ENCODE peak calls at places on chromosome 17, in five cellular contexts. M is BJ, E is HFF-Myc, J is aorta, F is A549. S is an unnamed sample.

GRCh38 chr17:38742431-38743308 is 5.5 kb downstream of the PCGF2 start:
- DNase-seq in E (peak), F (no peak), M (peak), J (peak), S (peak)

GRCh38 chr17:79749958-79750357 is 19.2 kb downstream of the ENPP7 start:
- DNase-seq in F (no peak), J (no peak), M (no peak), E (no peak), S (no peak)

GRCh38 chr17:18026408-18026776 is 12.6 kb downstream of the ATPAF2 start:
- DNase-seq in E (peak), F (no peak), J (no peak), M (no peak), S (peak)

GRCh38 chr17:73628642-73629552 is 15.3 kb downstream of the SDK2 start:
- DNase-seq in J (no peak), M (no peak), E (no peak), F (no peak), S (no peak)

GRCh38 chr17:8005951-8006730 is 3.7 kb downstream of the GUCY2D start:
- DNase-seq in E (no peak), J (no peak), M (no peak), F (no peak), S (no peak)

GRCh38 chr17:78884148-78884870 is 18.7 kb downstream of the CEP295NL start:
- DNase-seq in E (no peak), F (no peak), M (no peak), J (no peak), S (no peak)

GRCh38 chr17:66200685-66201092 is 8.8 kb upstream of the CEP112 start:
- DNase-seq in M (no peak), F (peak), J (no peak), E (peak), S (peak)

GRCh38 chr17:22599322-22599721 is 907.0 kb downstream of the KCNJ18 start:
- DNase-seq in J (no peak), F (no peak), E (no peak), M (no peak), S (no peak)

GRCh38 chr17:75518201-75518600 is 1.9 kb downstream of the TSEN54 start:
- DNase-seq in J (no peak), M (no peak), F (no peak), E (no peak), S (no peak)

GRCh38 chr17:4950757-4951204 is at the start of gene ENO3:
- DNase-seq in F (peak), J (peak), M (no peak), E (no peak), S (no peak)

GRCh38 chr17:83175551-83176271 is 96.3 kb downstream of the METRNL start:
- DNase-seq in J (no peak), F (no peak), E (no peak), M (no peak), S (no peak)

GRCh38 chr17:82961366-82962162 is 117.8 kb upstream of the METRNL start:
- DNase-seq in F (no peak), E (no peak), M (no peak), J (no peak), S (no peak)

GRCh38 chr17:74972973-74973328 is 392 bp upstream of the HID1 start:
- DNase-seq in J (no peak), F (no peak), E (no peak), M (no peak), S (no peak)

GRCh38 chr17:37294888-37295287 is 80.9 kb upstream of the C17orf78 start:
- DNase-seq in J (no peak), F (no peak), E (no peak), M (no peak), S (no peak)

GRCh38 chr17:77408284-77408683 is 267.5 kb downstream of the SEC14L1 start:
- DNase-seq in E (no peak), M (no peak), J (no peak), F (no peak), S (no peak)

GRCh38 chr17:73304971-73305786 is 6.6 kb downstream of the CDC42EP4 start:
- DNase-seq in J (peak), F (peak), M (peak), E (no peak), S (no peak)

GRCh38 chr17:28369684-28370034 is 448 bp downstream of the VTN start:
- DNase-seq in J (no peak), M (no peak), E (no peak), F (no peak), S (no peak)

GRCh38 chr17:66229783-66230538 is 746 bp upstream of the APOH start:
- DNase-seq in M (no peak), F (no peak), J (no peak), E (no peak), S (no peak)

GRCh38 chr17:79597996-79598557 is 12.8 kb downstream of the RBFOX3 start:
- DNase-seq in E (no peak), M (no peak), J (no peak), F (no peak), S (no peak)

GRCh38 chr17:8922451-8922850 is 43.1 kb downstream of the PIK3R5 start:
- DNase-seq in J (no peak), F (no peak), M (peak), E (peak), S (peak)

GRCh38 chr17:61251939-61252865 is 147.4 kb upstream of the TBX2 start:
- DNase-seq in J (peak), M (peak), E (peak), F (no peak), S (peak)

GRCh38 chr17:41835800-41836549 is at the start of gene NT5C3B:
- DNase-seq in F (peak), J (peak), E (no peak), M (no peak), S (no peak)

GRCh38 chr17:68103148-68103547 is 67.6 kb downstream of the KPNA2 start:
- DNase-seq in E (no peak), M (no peak), J (no peak), F (no peak), S (no peak)

GRCh38 chr17:79788455-79788854 is 8.4 kb downstream of the CBX8 start:
- DNase-seq in F (no peak), J (no peak), E (no peak), M (no peak), S (no peak)

GRCh38 chr17:1541367-1541904 is 21.2 kb downstream of the PITPNA start:
- DNase-seq in M (no peak), J (no peak), F (no peak), E (no peak), S (no peak)

GRCh38 chr17:57555636-57556175 is 189.4 kb downstream of the CCDC182 start:
- DNase-seq in J (no peak), M (no peak), F (no peak), E (no peak), S (no peak)

GRCh38 chr17:77772461-77772897 is 186.0 kb upstream of the TNRC6C start:
- DNase-seq in E (no peak), J (peak), F (peak), M (no peak), S (peak)

GRCh38 chr17:38352245-38353083 is 820 bp downstream of the SOCS7 start:
- DNase-seq in E (no peak), J (peak), F (peak), M (no peak), S (no peak)

GRCh38 chr17:62693616-62694415 is 66.3 kb downstream of the MRC2 start:
- DNase-seq in E (no peak), M (no peak), J (no peak), F (no peak), S (no peak)

GRCh38 chr17:30074726-30075125 is 41.9 kb upstream of the NSRP1 start:
- DNase-seq in F (no peak), E (no peak), M (no peak), J (no peak), S (peak)

GRCh38 chr17:304461-304860 is 48.1 kb downstream of the RPH3AL start:
- DNase-seq in J (peak), F (no peak), M (no peak), E (no peak), S (no peak)
- H3K4me3 ChIP-seq in J (no peak), F (no peak), M (no peak), E (no peak), S (no peak)

GRCh38 chr17:44502598-44503079 is 567 bp downstream of the GPATCH8 start:
- DNase-seq in E (no peak), M (no peak), F (peak), J (no peak), S (no peak)

GRCh38 chr17:44503080-44503842 is at the start of gene GPATCH8:
- DNase-seq in M (peak), J (peak), E (peak), F (peak), S (peak)

GRCh38 chr17:44501866-44502265 is 1.3 kb downstream of the GPATCH8 start:
- DNase-seq in E (no peak), F (no peak), M (no peak), J (no peak), S (no peak)

GRCh38 chr17:44496815-44497214 is 6.4 kb downstream of the GPATCH8 start:
- DNase-seq in E (no peak), M (peak), J (no peak), F (no peak), S (no peak)

DNA sequence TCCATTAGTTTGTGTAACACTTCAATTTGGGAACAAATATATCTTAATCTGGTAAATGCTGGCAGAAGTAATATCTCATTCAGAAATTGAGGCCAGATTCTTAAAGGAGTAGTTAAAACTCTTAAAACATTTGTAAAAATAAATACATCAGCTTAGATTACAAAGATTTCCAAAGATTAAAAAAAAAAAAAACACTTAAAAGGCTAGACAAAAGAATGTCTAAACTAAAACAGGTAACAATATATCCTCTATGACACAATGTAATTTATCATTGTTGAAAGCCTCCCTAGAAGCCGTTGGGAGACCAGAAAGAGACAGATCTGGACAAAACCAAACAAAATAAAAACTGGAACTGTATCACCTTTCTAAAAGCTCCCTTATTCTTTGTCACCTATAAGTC is 3.5 kb downstream of the GPATCH8 start:
- DNase-seq in J (no peak), M (no peak), F (no peak), E (no peak), S (no peak)
- H3K4me3 ChIP-seq in J (no peak), M (no peak), F (no peak), E (peak), S (no peak)

DNA sequence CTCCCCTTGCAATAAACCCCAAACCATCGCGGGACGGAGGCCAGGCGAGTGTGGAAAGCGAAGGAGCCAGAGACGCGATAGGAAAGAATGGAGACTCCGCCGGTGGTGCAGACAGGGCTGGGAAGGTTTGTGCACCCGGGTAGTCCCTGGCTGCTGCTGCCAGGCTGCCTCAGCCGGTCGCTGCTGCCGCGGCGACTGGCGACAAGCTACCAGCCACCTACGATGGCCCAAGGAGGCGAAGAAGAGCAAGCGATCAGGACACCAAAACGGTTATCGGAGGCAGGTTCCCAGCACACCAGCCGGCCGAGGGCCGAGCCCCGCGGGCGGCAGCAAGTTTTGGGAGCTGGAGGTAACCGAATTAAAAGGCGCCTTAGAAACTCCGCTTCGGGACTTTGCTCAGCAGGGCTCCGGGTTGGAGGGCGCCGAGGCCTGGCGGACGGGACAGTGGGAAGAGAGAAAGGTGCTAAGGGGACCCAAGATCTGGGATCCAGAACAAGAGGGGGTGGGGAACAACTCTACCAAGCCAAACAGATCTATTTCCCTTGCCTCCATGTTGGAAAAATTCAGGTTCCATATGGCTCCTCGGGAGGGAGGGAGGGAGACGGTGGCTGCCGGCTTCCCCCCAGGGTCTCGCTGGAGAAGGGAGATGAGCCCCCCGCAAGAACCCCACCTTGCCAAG is 9.6 kb upstream of the HOXB2 start:
- DNase-seq in F (peak), M (no peak), J (no peak), E (no peak), S (no peak)
- H3K4me3 ChIP-seq in F (peak), M (no peak), J (peak), E (peak), S (peak)

GRCh38 chr17:81652901-81653771 is 3.2 kb downstream of the PDE6G start:
- DNase-seq in E (no peak), F (no peak), J (no peak), M (no peak), S (no peak)

GRCh38 chr17:81656835-81657234 is 493 bp upstream of the PDE6G start:
- DNase-seq in E (no peak), F (no peak), M (no peak), J (no peak), S (no peak)

GRCh38 chr17:81659038-81659437 is 2.7 kb upstream of the PDE6G start:
- DNase-seq in M (no peak), F (no peak), E (no peak), J (no peak), S (no peak)

GRCh38 chr17:81656118-81656743 is at the start of gene PDE6G:
- DNase-seq in F (no peak), J (no peak), M (no peak), E (no peak), S (no peak)

DNA sequence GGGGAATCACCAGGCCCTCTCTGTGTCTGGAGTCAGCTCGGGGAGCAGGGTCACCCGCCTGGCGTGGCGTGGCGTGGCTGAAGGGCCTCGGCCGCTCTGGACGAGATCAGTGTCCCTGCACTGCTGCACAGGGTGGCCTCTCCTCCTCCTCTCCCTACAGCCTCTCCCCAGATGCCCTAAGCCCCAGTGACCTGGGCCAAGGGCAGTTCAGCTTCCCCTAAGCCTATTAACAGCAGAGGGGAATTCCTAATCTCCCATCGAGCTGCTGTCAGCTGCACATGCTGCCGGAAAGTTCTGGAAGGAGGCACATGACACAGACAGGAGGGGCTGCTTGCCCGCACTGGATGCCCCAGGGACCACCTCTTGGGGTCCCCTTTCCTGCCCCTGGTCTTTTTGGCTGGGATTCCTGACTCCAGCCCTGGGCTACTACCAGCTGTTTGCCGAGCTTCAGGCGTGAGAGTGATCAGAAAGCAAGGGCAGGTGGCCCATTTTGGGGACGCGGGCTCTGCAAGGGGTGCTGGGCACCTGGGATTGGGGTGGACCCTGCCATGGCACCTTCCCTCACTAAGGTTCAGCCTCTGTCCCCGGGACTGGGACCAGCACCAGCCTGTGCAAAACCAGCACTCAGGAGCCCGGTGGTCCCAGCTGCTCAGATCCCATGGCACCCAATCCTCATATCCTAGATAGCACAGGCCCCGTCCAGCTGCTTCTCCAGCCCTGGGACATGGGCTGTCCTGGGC is 794 bp downstream of the PDE6G start:
- DNase-seq in J (no peak), F (no peak), E (no peak), M (no peak), S (no peak)
- H3K4me3 ChIP-seq in J (no peak), F (no peak), E (no peak), M (no peak), S (no peak)

GRCh38 chr17:10870651-10871050 is 32.8 kb upstream of the PIRT start:
- DNase-seq in F (no peak), E (no peak), J (no peak), M (no peak), S (no peak)

GRCh38 chr17:10875411-10875810 is 37.5 kb upstream of the PIRT start:
- DNase-seq in M (no peak), J (no peak), F (no peak), E (no peak), S (no peak)

GRCh38 chr17:10879110-10879509 is 41.2 kb upstream of the PIRT start:
- DNase-seq in E (no peak), J (no peak), F (no peak), M (no peak), S (no peak)

GRCh38 chr17:10871914-10872313 is 34.0 kb upstream of the PIRT start:
- DNase-seq in E (no peak), J (no peak), M (no peak), F (no peak), S (no peak)

GRCh38 chr17:10875984-10876555 is 38.2 kb upstream of the PIRT start:
- DNase-seq in J (no peak), F (peak), M (no peak), E (no peak), S (no peak)
- H3K4me3 ChIP-seq in J (no peak), F (no peak), M (no peak), E (no peak), S (no peak)